ENCODE peak calls at places on chromosomes 4 and X, in six cellular contexts. Z is WERI-Rb-1, S is H1, R is hepatocyte, Y is body of pancreas, T is right lobe of liver. A is an unnamed sample.

GRCh38 chr4:158805628-158806471 is 37.0 kb downstream of the FNIP2 start:
- DNase-seq in T (no peak), Z (peak), R (peak), Y (no peak), S (no peak), A (peak)

GRCh38 chr4:82839624-82840023 is 41.0 kb upstream of the SCD5 start:
- DNase-seq in T (no peak), Y (no peak), Z (no peak), S (no peak), R (no peak), A (no peak)

GRCh38 chr4:128517096-128517738 is 229.6 kb upstream of the PGRMC2 start:
- DNase-seq in R (peak), Z (no peak), Y (no peak), S (no peak), T (no peak), A (no peak)

GRCh38 chrX:25034889-25035288 is 19.1 kb upstream of the ARX start:
- DNase-seq in T (no peak), Z (no peak), Y (no peak), S (no peak), R (no peak), A (no peak)

GRCh38 chr4:15065516-15065915 is 63.2 kb downstream of the CPEB2 start:
- DNase-seq in Z (no peak), T (no peak), R (no peak), Y (no peak), S (no peak), A (no peak)

GRCh38 chrX:46575586-46575985 is 2.0 kb downstream of the CHST7 start:
- DNase-seq in Z (no peak), Y (no peak), S (no peak), R (no peak), T (no peak), A (no peak)

GRCh38 chrX:16462912-16463311 is 187.0 kb upstream of the S100G start:
- DNase-seq in Y (no peak), S (no peak), T (no peak), Z (no peak), R (peak), A (no peak)

GRCh38 chrX:69133561-69134542 is 31.4 kb downstream of the PJA1 start:
- DNase-seq in T (no peak), Z (peak), Y (no peak), S (no peak), R (peak), A (peak)

GRCh38 chr4:66791686-66792085 is 753.6 kb downstream of the CENPC start:
- DNase-seq in S (no peak), R (no peak), T (no peak), Z (no peak), Y (no peak), A (no peak)

GRCh38 chr4:181582595-181582994 is 660.6 kb upstream of the TENM3 start:
- DNase-seq in Y (no peak), T (no peak), R (no peak), Z (no peak), S (no peak), A (no peak)

GRCh38 chr4:121738780-121739547 is 26.0 kb downstream of the SMIM43 start:
- DNase-seq in Y (no peak), R (no peak), S (no peak), Z (no peak), T (no peak), A (no peak)

GRCh38 chr4:85603437-85604336 is 128.7 kb downstream of the ARHGAP24 start:
- DNase-seq in Y (no peak), S (no peak), Z (no peak), T (no peak), R (no peak), A (no peak)

GRCh38 chr4:107839166-107839565 is 14.4 kb downstream of the SGMS2 start:
- DNase-seq in R (no peak), S (no peak), Z (no peak), Y (no peak), T (no peak), A (no peak)

GRCh38 chr4:7807351-7807921 is 132.2 kb downstream of the AFAP1 start:
- DNase-seq in S (no peak), T (no peak), Y (no peak), Z (no peak), R (no peak), A (no peak)

GRCh38 chr4:139740531-139741041 is 75.0 kb downstream of the MGST2 start:
- DNase-seq in R (peak), S (no peak), Y (peak), Z (no peak), T (peak), A (peak)

GRCh38 chr4:79528241-79528706 is 120.2 kb upstream of the GK2 start:
- DNase-seq in R (no peak), S (no peak), Z (no peak), T (no peak), Y (no peak), A (peak)

GRCh38 chrX:140713174-140713539 is 3.6 kb downstream of the LINC00632 start:
- DNase-seq in Z (no peak), Y (no peak), R (no peak), T (no peak), S (no peak), A (no peak)

GRCh38 chr4:30511751-30512150 is 208.4 kb upstream of the PCDH7 start:
- DNase-seq in Z (no peak), R (no peak), T (no peak), Y (no peak), S (no peak), A (no peak)

GRCh38 chr4:19689511-19689910 is 562.2 kb upstream of the SLIT2 start:
- DNase-seq in Y (no peak), S (no peak), Z (no peak), T (no peak), R (no peak), A (peak)

GRCh38 chr4:53477038-53477565 is 99.7 kb downstream of the FIP1L1 start:
- DNase-seq in T (no peak), S (peak), Z (no peak), R (peak), Y (no peak), A (peak)

GRCh38 chr4:117560329-117560728 is 474.0 kb upstream of the NDST3 start:
- DNase-seq in Z (no peak), S (no peak), T (no peak), R (no peak), Y (no peak), A (peak)

GRCh38 chr4:173052439-173052838 is 116.2 kb upstream of the GALNT7 start:
- DNase-seq in Z (no peak), Y (no peak), S (no peak), T (no peak), R (no peak), A (no peak)

GRCh38 chr4:110540606-110541440 is 64.9 kb downstream of the ENPEP start:
- DNase-seq in T (no peak), S (no peak), Z (no peak), R (no peak), Y (no peak), A (peak)

GRCh38 chrX:11129546-11129945 is 18.4 kb downstream of the HCCS start:
- DNase-seq in S (no peak), Y (no peak), R (no peak), Z (no peak), T (no peak), A (no peak)

GRCh38 chr4:182555997-182556418 is 312.8 kb downstream of the TENM3 start:
- DNase-seq in Y (no peak), S (peak), Z (no peak), T (no peak), R (peak), A (peak)

GRCh38 chrX:155069414-155069813 is 1.5 kb downstream of the CMC4 start:
- DNase-seq in S (no peak), R (no peak), Z (no peak), Y (no peak), T (no peak), A (no peak)

GRCh38 chrX:155061770-155062169 is 9.2 kb downstream of the CMC4 start:
- DNase-seq in R (no peak), Y (no peak), Z (no peak), T (no peak), S (no peak), A (no peak)

GRCh38 chrX:155068165-155068564 is 2.8 kb downstream of the CMC4 start:
- DNase-seq in R (no peak), S (no peak), Z (no peak), T (no peak), Y (no peak), A (no peak)

GRCh38 chrX:155070038-155070437 is 898 bp downstream of the CMC4 start:
- DNase-seq in T (no peak), Y (peak), R (no peak), Z (no peak), S (no peak), A (no peak)

DNA sequence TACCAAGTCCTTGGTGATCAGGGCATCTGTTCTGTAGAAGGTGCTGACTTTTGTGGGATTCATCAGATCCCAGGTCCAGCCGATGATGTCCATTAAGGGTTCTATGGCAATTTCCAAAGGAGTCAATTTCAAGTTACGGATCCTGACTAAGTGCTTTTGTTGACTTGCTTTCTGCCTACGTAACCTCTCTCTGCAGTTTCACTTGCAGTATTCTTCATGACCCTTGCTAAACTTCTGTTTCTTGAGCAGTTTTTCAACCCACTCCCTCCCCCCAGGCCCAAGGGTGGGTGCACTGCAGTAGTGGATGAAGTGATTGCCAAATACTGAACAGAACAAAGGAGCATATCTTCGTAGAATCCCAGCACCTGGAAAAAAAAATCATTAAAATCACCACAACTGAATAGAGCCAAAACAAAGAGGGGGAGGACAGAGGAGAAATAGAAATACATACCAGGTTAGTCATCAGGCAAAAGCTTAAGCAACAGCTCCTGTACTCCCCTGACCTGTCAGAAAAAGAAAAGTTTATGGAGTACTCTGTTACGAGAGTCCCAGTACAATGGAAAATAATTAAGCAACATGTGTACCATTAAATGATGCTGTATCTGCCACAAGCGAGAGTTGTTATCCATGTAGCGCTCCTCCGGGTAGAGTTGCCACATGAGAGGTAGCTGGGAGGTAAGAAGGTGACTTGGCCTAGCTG is 5.8 kb downstream of the CMC4 start:
- DNase-seq in S (no peak), Y (no peak), R (no peak), Z (no peak), T (no peak), A (peak)
- TF ChIP-seq CTCF in S (no peak), Y (no peak), R (no peak), Z (no peak), T (no peak), A (no peak)

GRCh38 chr4:99043346-99043745 is 45.2 kb downstream of the ADH5 start:
- DNase-seq in R (no peak), T (no peak), Y (no peak), S (no peak), Z (no peak), A (no peak)
- H3K27ac ChIP-seq in R (no peak), T (no peak), Y (no peak), S (no peak), Z (no peak), A (no peak)

DNA sequence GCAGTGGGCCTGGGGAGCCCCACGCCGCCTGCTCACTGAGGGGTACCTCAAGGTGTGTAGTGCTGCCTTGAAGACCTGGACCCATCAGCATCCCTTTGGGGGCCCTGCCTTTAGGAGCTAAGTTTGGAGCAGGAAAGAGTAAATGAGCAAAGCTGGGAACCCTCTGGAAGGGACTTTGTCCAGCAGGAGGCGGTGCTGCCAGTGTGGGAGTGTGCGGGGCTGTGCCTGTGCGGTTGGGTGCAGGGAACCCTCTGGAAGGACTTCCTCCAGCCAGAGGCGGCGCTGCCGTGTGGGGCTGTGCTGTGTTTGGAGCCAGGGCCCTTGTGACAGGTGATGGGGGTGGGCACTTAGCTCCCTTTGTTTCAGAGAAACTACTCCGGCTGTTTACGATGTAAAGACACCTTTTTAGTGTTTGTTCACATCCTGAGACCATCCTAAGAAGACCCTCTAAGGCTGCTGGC is 25.8 kb downstream of the RGS12 start:
- DNase-seq in R (no peak), T (peak), Y (no peak), S (peak), Z (no peak), A (no peak)
- TF ChIP-seq CTCF in R (peak), T (peak), Y (no peak), S (peak), Z (peak), A (no peak)

GRCh38 chr4:41628916-41629315 is 91.0 kb downstream of the LIMCH1 start:
- DNase-seq in Y (no peak), Z (no peak), T (no peak), R (no peak), S (no peak), A (no peak)

GRCh38 chr4:41633321-41633720 is 95.4 kb downstream of the LIMCH1 start:
- DNase-seq in Y (no peak), Z (no peak), S (no peak), R (no peak), T (no peak), A (no peak)

GRCh38 chr4:41631538-41631937 is 93.6 kb downstream of the LIMCH1 start:
- DNase-seq in Y (no peak), T (no peak), S (no peak), Z (no peak), R (no peak), A (no peak)

GRCh38 chr4:41635441-41635840 is 97.5 kb downstream of the LIMCH1 start:
- DNase-seq in Y (no peak), Z (no peak), S (no peak), R (no peak), T (no peak), A (no peak)

DNA sequence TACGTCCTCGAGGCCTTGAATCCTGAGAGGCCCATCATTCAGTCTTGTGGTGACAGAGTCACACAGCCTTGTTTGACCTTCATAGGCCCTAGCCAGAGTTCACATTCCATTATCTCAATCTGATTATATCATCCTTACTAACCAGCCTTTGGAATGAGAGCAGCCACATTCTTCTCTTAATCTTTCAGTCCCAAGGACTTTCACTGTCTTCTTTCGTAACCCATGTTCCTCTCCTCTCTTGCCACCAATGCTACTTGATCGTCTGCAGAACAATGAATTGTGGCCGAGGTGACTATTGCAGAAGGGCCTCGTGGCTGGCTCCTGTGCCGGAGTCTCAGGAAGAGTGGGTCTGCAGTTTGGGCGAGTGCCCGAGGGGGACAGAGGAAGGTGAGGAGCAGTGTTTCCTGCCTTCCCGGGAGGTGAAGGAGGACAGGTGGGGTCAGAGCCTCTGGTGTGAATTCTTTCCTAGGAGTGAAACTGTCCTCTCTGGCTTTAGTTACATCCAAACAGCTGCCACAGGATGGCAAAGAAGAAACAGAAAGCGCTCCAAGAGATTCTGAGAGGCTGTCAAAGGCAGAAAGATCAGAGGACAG is 94.6 kb downstream of the LIMCH1 start:
- DNase-seq in S (no peak), R (no peak), Z (no peak), T (no peak), Y (no peak), A (no peak)
- H3K27ac ChIP-seq in S (no peak), R (no peak), Z (no peak), T (no peak), Y (no peak), A (no peak)

DNA sequence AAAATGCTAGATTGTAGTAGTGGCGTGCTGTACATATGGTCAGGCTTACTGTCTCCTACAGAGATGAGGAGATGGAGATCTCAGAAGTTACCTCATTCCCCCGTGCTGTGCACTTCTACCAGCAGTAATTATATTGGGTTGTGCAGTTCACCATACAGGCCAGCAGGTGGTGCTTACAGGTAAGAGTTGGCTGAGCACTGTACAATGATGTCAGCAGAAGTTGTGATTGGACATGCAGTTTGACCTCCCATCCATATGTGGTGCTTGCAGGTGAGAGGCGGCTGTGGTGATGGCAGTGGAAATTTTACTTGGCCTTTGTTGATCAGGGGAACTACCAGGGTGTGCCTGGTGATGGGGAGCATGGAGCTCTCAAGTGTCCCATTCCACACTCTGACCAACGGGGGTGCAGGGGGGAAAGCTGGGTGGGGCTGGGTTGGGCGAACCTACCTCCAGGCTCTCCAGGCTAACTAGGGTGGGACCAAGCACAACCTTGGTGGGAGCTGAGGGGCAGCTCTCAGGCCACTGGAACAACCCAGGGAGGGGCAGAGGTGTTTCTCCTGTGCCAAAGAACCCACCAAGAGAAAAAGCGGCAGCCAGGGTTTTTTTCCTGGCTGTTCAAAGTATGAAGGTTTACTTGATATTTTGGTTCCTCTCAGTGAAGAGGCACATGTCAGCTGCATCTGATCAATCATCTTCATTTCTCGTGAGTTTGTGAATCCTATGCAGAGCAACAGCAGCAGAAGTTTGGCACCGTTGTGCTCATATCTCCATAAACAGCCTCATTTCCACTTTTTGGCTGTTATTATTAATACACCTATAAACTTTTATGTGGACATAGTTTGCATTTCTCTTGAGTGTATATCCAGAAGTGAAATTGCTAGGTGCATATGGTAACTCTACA is 73.8 kb upstream of the FREM3 start:
- DNase-seq in T (no peak), R (peak), Y (peak), Z (peak), S (peak), A (peak)
- TF ChIP-seq CTCF in T (peak), R (peak), Y (no peak), Z (peak), S (peak), A (peak)

GRCh38 chr4:41538887-41539498 is 1.0 kb downstream of the LIMCH1 start:
- DNase-seq in Z (no peak), Y (no peak), T (no peak), R (no peak), S (no peak), A (peak)
- H3K27ac ChIP-seq in Z (no peak), Y (peak), T (peak), R (no peak), S (no peak), A (peak)

DNA sequence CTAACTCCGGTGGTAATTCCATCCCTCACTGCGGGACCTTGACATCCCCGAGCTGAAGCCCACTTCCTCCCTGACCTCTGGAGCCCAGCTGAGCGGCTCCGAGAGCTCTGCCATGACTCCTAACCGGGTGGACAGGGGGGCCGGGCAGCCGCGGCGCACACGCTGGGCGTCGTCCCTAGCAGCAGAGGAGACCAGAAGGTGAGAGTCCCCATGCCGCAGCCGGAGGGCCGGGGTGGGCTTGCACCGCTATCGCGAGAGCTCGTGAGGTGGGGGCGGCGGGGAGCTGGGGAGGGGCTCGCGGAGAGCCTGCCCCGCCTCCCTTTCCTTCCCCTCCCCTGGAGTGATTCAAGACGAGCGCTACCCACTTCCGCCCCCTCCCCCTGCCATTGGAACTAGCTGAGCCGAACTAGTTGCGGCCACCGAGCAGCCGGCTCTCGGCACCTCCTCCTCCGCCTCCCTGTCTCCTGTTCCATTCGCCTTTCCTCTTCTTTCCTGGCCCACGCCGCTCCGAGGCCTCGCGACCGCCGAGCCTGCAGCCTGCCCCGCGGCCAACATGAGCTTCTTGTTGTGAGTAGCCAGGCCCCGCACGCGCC is at the start of gene MOB1B:
- DNase-seq in Z (peak), S (peak), R (peak), Y (peak), T (peak), A (peak)
- TF ChIP-seq CTCF in Z (peak), S (peak), R (peak), Y (peak), T (peak), A (peak)

DNA sequence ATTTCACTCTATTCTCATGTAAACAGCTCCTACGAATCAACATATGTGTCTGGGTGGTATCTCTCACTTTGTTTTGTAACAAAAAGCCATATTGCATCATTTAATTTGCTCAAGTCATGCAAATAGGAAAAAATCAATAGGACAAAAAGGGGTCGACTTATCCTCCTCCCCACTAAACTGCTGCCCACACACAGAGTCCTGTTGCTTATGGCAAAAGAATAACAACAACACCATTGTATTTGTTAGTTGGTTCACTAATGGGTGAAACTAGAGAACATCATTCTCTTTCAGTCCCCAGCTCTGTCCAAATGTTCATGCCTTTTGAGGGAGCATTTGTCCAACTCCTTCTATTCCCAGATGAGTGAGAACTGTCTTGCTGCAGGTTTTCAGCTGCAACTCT is 2.1 kb downstream of the HHIP start:
- DNase-seq in Z (no peak), Y (no peak), T (no peak), R (no peak), S (no peak), A (no peak)
- H3K27ac ChIP-seq in Z (no peak), Y (no peak), T (no peak), R (peak), S (no peak), A (no peak)

GRCh38 chr4:61866357-61867030 is 666.4 kb downstream of the ADGRL3 start:
- DNase-seq in S (no peak), T (no peak), Z (no peak), Y (no peak), R (no peak), A (no peak)
- TF ChIP-seq CTCF in S (no peak), T (no peak), Z (no peak), Y (no peak), R (no peak), A (no peak)